ENCODE peak calls at places on chromosomes 5 and 9, in seven cellular contexts. O, D, P, E, T, J and I are unnamed samples.

GRCh38 chr9:84379740-84380139 is 39.2 kb upstream of the SLC28A3 start:
- DNase-seq in O (no peak), D (no peak), P (no peak), E (no peak), T (no peak), J (no peak), I (no peak)

GRCh38 chr5:140785905-140786686 is at the start of gene PCDHA1:
- DNase-seq in O (no peak), D (no peak), P (no peak), E (no peak), T (no peak), J (no peak), I (no peak)

GRCh38 chr5:128667148-128667547 is 129.1 kb upstream of the FBN2 start:
- DNase-seq in O (no peak), D (no peak), P (peak; percentile 26), E (no peak), T (no peak), J (no peak), I (no peak)

GRCh38 chr9:72917892-72918509 is 34.9 kb downstream of the ALDH1A1 start:
- DNase-seq in O (no peak), D (no peak), P (no peak), E (no peak), T (no peak), J (no peak), I (no peak)

GRCh38 chr5:58800410-58800809 is 217.5 kb downstream of the RAB3C start:
- DNase-seq in O (no peak), D (no peak), P (no peak), E (no peak), T (no peak), J (no peak), I (no peak)

GRCh38 chr5:127707209-127707608 is 4.0 kb downstream of the CCDC192 start:
- DNase-seq in O (no peak), D (no peak), P (no peak), E (no peak), T (no peak), J (no peak), I (no peak)

GRCh38 chr9:126097679-126098078 is 228.9 kb upstream of the MVB12B start:
- DNase-seq in O (no peak), D (no peak), P (no peak), E (no peak), T (no peak), J (no peak), I (no peak)

GRCh38 chr9:132391446-132391845 is 15.2 kb downstream of the TTF1 start:
- DNase-seq in O (no peak), D (no peak), P (no peak), E (no peak), T (no peak), J (no peak), I (no peak)

GRCh38 chr9:130426883-130427282 is 17.9 kb upstream of the ASS1 start:
- DNase-seq in O (no peak), D (no peak), P (peak; percentile 84), E (no peak), T (no peak), J (peak; percentile 53), I (no peak)

GRCh38 chr9:81669011-81669739 is 20.2 kb downstream of the TLE1 start:
- DNase-seq in O (no peak), D (no peak), P (no peak), E (no peak), T (no peak), J (no peak), I (no peak)

GRCh38 chr5:105218018-105218417 is 1655.4 kb upstream of the NUDT12 start:
- DNase-seq in O (no peak), D (no peak), P (no peak), E (no peak), T (no peak), J (no peak), I (no peak)

GRCh38 chr9:79408200-79408599 is 163.6 kb upstream of the TLE4 start:
- DNase-seq in O (no peak), D (no peak), P (no peak), E (no peak), T (no peak), J (no peak), I (no peak)

GRCh38 chr5:173771743-173772406 is 116.3 kb upstream of the CPEB4 start:
- DNase-seq in O (no peak), D (no peak), P (no peak), E (no peak), T (no peak), J (no peak), I (no peak)

GRCh38 chr5:78497573-78498533 is 137.4 kb downstream of the SCAMP1 start:
- DNase-seq in O (no peak), D (peak; percentile 30), P (no peak), E (no peak), T (no peak), J (no peak), I (no peak)

GRCh38 chr5:141517902-141518610 is 29.2 kb downstream of the PCDHGC5 start:
- DNase-seq in O (no peak), D (no peak), P (no peak), E (no peak), T (no peak), J (no peak), I (no peak)

GRCh38 chr9:135501261-135502167 is 1.0 kb downstream of the MRPS2 start:
- DNase-seq in O (no peak), D (no peak), P (peak; percentile 81), E (peak; percentile 23), T (no peak), J (no peak), I (no peak)

GRCh38 chr5:129177451-129177850 is 82.9 kb downstream of the ISOC1 start:
- DNase-seq in O (no peak), D (no peak), P (no peak), E (no peak), T (no peak), J (no peak), I (no peak)

GRCh38 chr9:113427629-113428028 is 17.1 kb downstream of the C9orf43 start:
- DNase-seq in O (no peak), D (no peak), P (no peak), E (no peak), T (no peak), J (no peak), I (no peak)

GRCh38 chr5:142753114-142753764 is 16.9 kb upstream of the ARHGAP26 start:
- DNase-seq in O (no peak), D (no peak), P (peak; percentile 44), E (no peak), T (no peak), J (peak; percentile 38), I (no peak)

GRCh38 chr5:76732405-76733048 is 16.6 kb downstream of the F2R start:
- DNase-seq in O (no peak), D (no peak), P (no peak), E (no peak), T (no peak), J (no peak), I (no peak)

GRCh38 chr9:27572918-27573698 is at the start of gene C9orf72:
- DNase-seq in O (no peak), D (no peak), P (no peak), E (peak; percentile 79), T (peak; percentile 81), J (peak; percentile 65), I (peak; percentile 86)

GRCh38 chr9:17436854-17437253 is 142.0 kb upstream of the SH3GL2 start:
- DNase-seq in O (no peak), D (no peak), P (no peak), E (no peak), T (no peak), J (no peak), I (no peak)

GRCh38 chr5:176881816-176882565 is 17.2 kb downstream of the HK3 start:
- DNase-seq in O (no peak), D (no peak), P (no peak), E (no peak), T (no peak), J (no peak), I (no peak)

GRCh38 chr5:134553816-134554215 is 28.3 kb downstream of the JADE2 start:
- DNase-seq in O (no peak), D (no peak), P (no peak), E (no peak), T (no peak), J (no peak), I (no peak)

GRCh38 chr5:95379133-95379532 is 12.0 kb upstream of the FAM81B start:
- DNase-seq in O (no peak), D (no peak), P (no peak), E (no peak), T (no peak), J (no peak), I (no peak)

GRCh38 chr9:6575324-6575758 is 70.2 kb downstream of the GLDC start:
- DNase-seq in O (no peak), D (peak; percentile 24), P (no peak), E (no peak), T (no peak), J (no peak), I (no peak)

GRCh38 chr5:69048233-69048632 is 45.6 kb upstream of the SLC30A5 start:
- DNase-seq in O (no peak), D (no peak), P (no peak), E (no peak), T (no peak), J (no peak), I (no peak)

GRCh38 chr9:111926421-111926875 is 29.8 kb downstream of the UGCG start:
- DNase-seq in O (peak; percentile 76), D (peak; percentile 84), P (peak; percentile 96), E (peak; percentile 48), T (peak; percentile 23), J (no peak), I (no peak)

GRCh38 chr9:134291961-134292871 is 34.0 kb upstream of the RXRA start:
- DNase-seq in O (no peak), D (no peak), P (no peak), E (no peak), T (no peak), J (no peak), I (peak; percentile 31)

GRCh38 chr5:167232675-167233074 is 1058.8 kb upstream of the WWC1 start:
- DNase-seq in O (no peak), D (no peak), P (no peak), E (no peak), T (no peak), J (no peak), I (no peak)

GRCh38 chr9:132888151-132888550 is 9.5 kb downstream of the SPACA9 start:
- DNase-seq in O (no peak), D (no peak), P (no peak), E (no peak), T (no peak), J (no peak), I (no peak)

GRCh38 chr9:116020146-116020545 is 133.4 kb upstream of the PAPPA start:
- DNase-seq in O (no peak), D (no peak), P (no peak), E (no peak), T (no peak), J (no peak), I (no peak)

GRCh38 chr9:75235632-75236031 is 147.3 kb downstream of the OSTF1 start:
- DNase-seq in O (no peak), D (no peak), P (no peak), E (no peak), T (no peak), J (no peak), I (no peak)

GRCh38 chr9:2385746-2386145 is 235.8 kb upstream of the VLDLR start:
- DNase-seq in O (no peak), D (no peak), P (no peak), E (no peak), T (no peak), J (no peak), I (no peak)

GRCh38 chr5:1051366-1051720 is 42.7 kb downstream of the NKD2 start:
- DNase-seq in O (no peak), D (no peak), P (no peak), E (no peak), T (no peak), J (no peak), I (no peak)